ENCODE peak calls at places on chromosome 15, in four cellular contexts. One of them, this sample, is unnamed.

GRCh38 chr15:27660676-27661075 is 438.4 kb downstream of the OCA2 start:
- DNase-seq in heart right ventricle: no peak
- DNase-seq in left lung: no peak
- DNase-seq in spleen: no peak
- DNase-seq in this sample: no peak

GRCh38 chr15:38041576-38041975 is 107.1 kb downstream of the TMCO5A start:
- DNase-seq in heart right ventricle: no peak
- DNase-seq in left lung: no peak
- DNase-seq in spleen: no peak
- DNase-seq in this sample: no peak

GRCh38 chr15:85518979-85519761 is 138.8 kb downstream of the AKAP13 start:
- DNase-seq in heart right ventricle: no peak
- DNase-seq in left lung: no peak
- DNase-seq in spleen: no peak
- DNase-seq in this sample: no peak

GRCh38 chr15:33292718-33293307 is 18.0 kb upstream of the RYR3 start:
- DNase-seq in heart right ventricle: peak; percentile 42
- DNase-seq in left lung: no peak
- DNase-seq in spleen: no peak
- DNase-seq in this sample: no peak

GRCh38 chr15:73052679-73053397 is 575 bp downstream of the NEO1 start:
- DNase-seq in heart right ventricle: peak; percentile 32
- DNase-seq in left lung: peak; percentile 72
- DNase-seq in spleen: peak; percentile 74
- DNase-seq in this sample: no peak

GRCh38 chr15:99994849-99995248 is 261.6 kb upstream of the LYSMD4 start:
- DNase-seq in heart right ventricle: no peak
- DNase-seq in left lung: no peak
- DNase-seq in spleen: peak; percentile 65
- DNase-seq in this sample: no peak

GRCh38 chr15:84813931-84814330 is 3.2 kb upstream of the ALPK3 start:
- DNase-seq in heart right ventricle: no peak
- DNase-seq in left lung: no peak
- DNase-seq in spleen: no peak
- DNase-seq in this sample: no peak

GRCh38 chr15:43095243-43095642 is 10.6 kb downstream of the UBR1 start:
- DNase-seq in heart right ventricle: no peak
- DNase-seq in left lung: no peak
- DNase-seq in spleen: no peak
- DNase-seq in this sample: no peak

GRCh38 chr15:43103939-43104338 is 1.9 kb downstream of the UBR1 start:
- DNase-seq in heart right ventricle: no peak
- DNase-seq in left lung: no peak
- DNase-seq in spleen: no peak
- DNase-seq in this sample: no peak

GRCh38 chr15:44195151-44195740 is at the start of gene FRMD5:
- DNase-seq in heart right ventricle: peak; percentile 86
- DNase-seq in left lung: peak; percentile 90
- DNase-seq in spleen: peak; percentile 90
- DNase-seq in this sample: peak; percentile 79
- TF ChIP-seq CTCF in heart right ventricle: no peak
- TF ChIP-seq CTCF in left lung: no peak
- TF ChIP-seq CTCF in spleen: peak; percentile 50
- TF ChIP-seq CTCF in this sample: peak; percentile 52

GRCh38 chr15:49900836-49901235 is 218.2 kb downstream of the ATP8B4 start:
- DNase-seq in heart right ventricle: no peak
- DNase-seq in left lung: no peak
- DNase-seq in spleen: no peak
- DNase-seq in this sample: no peak

GRCh38 chr15:49898097-49898496 is 220.9 kb downstream of the ATP8B4 start:
- DNase-seq in heart right ventricle: no peak
- DNase-seq in left lung: no peak
- DNase-seq in spleen: no peak
- DNase-seq in this sample: no peak

GRCh38 chr15:49895337-49896223 is 223.5 kb downstream of the ATP8B4 start:
- DNase-seq in heart right ventricle: no peak
- DNase-seq in left lung: no peak
- DNase-seq in spleen: no peak
- DNase-seq in this sample: no peak

GRCh38 chr15:49900036-49900435 is 219.0 kb downstream of the ATP8B4 start:
- DNase-seq in heart right ventricle: no peak
- DNase-seq in left lung: no peak
- DNase-seq in spleen: no peak
- DNase-seq in this sample: no peak

GRCh38 chr15:49898575-49899283 is 220.3 kb downstream of the ATP8B4 start:
- DNase-seq in heart right ventricle: no peak
- DNase-seq in left lung: no peak
- DNase-seq in spleen: no peak
- DNase-seq in this sample: no peak
- H3K4me3 ChIP-seq in heart right ventricle: no peak overlapping the region
- H3K4me3 ChIP-seq in left lung: no peak overlapping the region
- H3K4me3 ChIP-seq in spleen: no peak overlapping the region
- H3K4me3 ChIP-seq in this sample: no peak overlapping the region

DNA sequence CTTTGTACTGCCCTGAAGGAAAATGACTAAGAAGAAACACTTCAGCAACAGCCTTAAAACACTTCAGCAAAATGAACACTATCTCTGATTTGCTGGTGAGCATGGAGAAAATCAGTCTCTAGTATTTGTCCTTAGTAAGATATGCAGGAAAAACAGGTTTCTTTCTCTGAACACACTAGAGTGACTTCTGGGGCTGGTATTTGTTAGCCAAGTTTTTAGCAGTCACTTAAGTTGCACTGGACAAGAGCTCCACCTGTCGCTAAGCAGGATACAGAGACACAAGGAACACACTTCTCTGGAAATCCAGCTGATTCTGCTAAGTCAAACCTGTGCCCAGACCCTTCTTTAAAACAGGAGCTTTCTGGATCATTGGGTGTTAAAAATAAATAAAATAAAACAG is 65.3 kb downstream of the CHAC1 start:
- DNase-seq in heart right ventricle: peak; percentile 55
- DNase-seq in left lung: no peak
- DNase-seq in spleen: no peak
- DNase-seq in this sample: no peak
- TF ChIP-seq CTCF in heart right ventricle: peak; percentile 44
- TF ChIP-seq CTCF in left lung: peak; percentile 33
- TF ChIP-seq CTCF in spleen: peak; percentile 55
- TF ChIP-seq CTCF in this sample: no peak

DNA sequence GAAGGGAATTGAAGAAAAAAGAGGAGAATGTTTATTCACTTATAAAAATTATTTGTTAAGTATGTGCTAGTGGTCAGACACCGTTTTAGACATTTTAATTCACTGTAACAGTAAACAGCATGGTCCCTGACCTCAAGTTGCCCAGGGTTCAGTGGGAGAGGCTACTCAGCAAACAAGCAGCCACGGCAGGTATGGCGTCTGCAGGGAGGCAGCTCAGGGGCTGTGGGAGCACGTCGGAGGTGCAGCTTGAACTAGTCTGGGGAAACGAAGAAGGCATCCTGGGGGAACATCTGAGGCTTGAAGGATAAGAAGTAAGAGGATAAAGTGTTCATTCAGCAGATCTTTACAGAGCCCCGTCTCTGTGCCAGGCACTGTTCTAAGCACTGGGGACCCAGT is 66.0 kb downstream of the CRTC3 start:
- DNase-seq in heart right ventricle: no peak
- DNase-seq in left lung: no peak
- DNase-seq in spleen: peak; percentile 79
- DNase-seq in this sample: no peak
- H3K4me3 ChIP-seq in heart right ventricle: no peak overlapping the region
- H3K4me3 ChIP-seq in left lung: no peak overlapping the region
- H3K4me3 ChIP-seq in spleen: no peak overlapping the region
- H3K4me3 ChIP-seq in this sample: peak overlapping the region; percentile 32

DNA sequence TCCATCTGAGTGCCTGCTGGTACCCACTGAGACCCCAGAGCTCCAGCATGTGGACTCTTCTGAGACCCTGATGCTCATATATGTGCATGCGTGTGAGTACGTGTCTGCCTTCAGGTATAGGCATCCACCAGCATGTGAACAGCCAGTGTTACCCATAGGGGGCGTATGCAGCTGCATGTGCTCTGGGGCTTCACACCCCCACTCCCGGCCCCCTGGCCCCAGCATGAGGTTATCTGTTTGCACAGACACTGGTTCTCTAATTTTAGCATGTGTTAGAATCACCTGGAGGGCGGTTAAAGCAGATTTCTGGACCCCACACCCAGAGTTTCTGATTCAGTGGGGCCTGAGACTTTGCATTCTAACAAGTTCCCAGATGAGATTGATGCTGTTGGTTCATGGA is 824 bp upstream of the CILP start:
- DNase-seq in heart right ventricle: no peak
- DNase-seq in left lung: no peak
- DNase-seq in spleen: peak; percentile 59
- DNase-seq in this sample: peak; percentile 22
- TF ChIP-seq CTCF in heart right ventricle: peak; percentile 20
- TF ChIP-seq CTCF in left lung: no peak
- TF ChIP-seq CTCF in spleen: no peak
- TF ChIP-seq CTCF in this sample: peak; percentile 83